ENCODE peak calls at places on chromosomes 11 and 22, in seven cellular contexts. Z is WERI-Rb-1, O is ovary, A is IMR-90, E is pancreas, T is tibial artery, L is K562. M is an unnamed sample. For H3K36me3, the result is how much of the 10 kb centered on the place peaks cover.

GRCh38 chr11:103537904-103538502 is 428.8 kb downstream of the DYNC2H1 start:
- DNase-seq in Z (peak), O (no peak), A (peak), E (no peak), T (no peak), L (no peak), M (no peak)

GRCh38 chr11:127018683-127019279 is 18.2 kb upstream of the KIRREL3 start:
- DNase-seq in Z (no peak), O (no peak), A (no peak), E (no peak), T (no peak), L (no peak), M (no peak)

GRCh38 chr11:67406969-67407699 is 3.3 kb downstream of the TBC1D10C start:
- DNase-seq in Z (peak), O (no peak), A (no peak), E (no peak), T (no peak), L (no peak), M (no peak)

GRCh38 chr22:46520880-46521279 is 16.5 kb downstream of the CELSR1 start:
- DNase-seq in Z (no peak), O (no peak), A (no peak), E (no peak), T (no peak), L (no peak), M (no peak)

GRCh38 chr11:27216268-27217149 is 146.5 kb downstream of the CCDC34 start:
- DNase-seq in Z (peak), O (peak), A (peak), E (peak), T (no peak), L (no peak), M (peak)

GRCh38 chr22:27196483-27196882 is 539.1 kb downstream of the MIAT start:
- DNase-seq in Z (no peak), O (no peak), A (no peak), E (no peak), T (no peak), L (no peak), M (no peak)

GRCh38 chr11:46391578-46392420 is at the start of gene CHRM4:
- DNase-seq in Z (peak), O (no peak), A (peak), E (no peak), T (no peak), L (peak), M (no peak)

GRCh38 chr11:17651681-17652080 is 67.7 kb upstream of the MYOD1 start:
- DNase-seq in Z (peak), O (no peak), A (no peak), E (no peak), T (no peak), L (no peak), M (no peak)

GRCh38 chr11:100739636-100740035 is 52.5 kb downstream of the ARHGAP42 start:
- DNase-seq in Z (no peak), O (peak), A (peak), E (no peak), T (no peak), L (no peak), M (peak)

GRCh38 chr11:57764972-57765371 is 3.4 kb downstream of the CTNND1 start:
- DNase-seq in Z (no peak), O (no peak), A (no peak), E (no peak), T (no peak), L (peak), M (no peak)

GRCh38 chr11:61833926-61834277 is 5.8 kb downstream of the FADS2 start:
- DNase-seq in Z (no peak), O (no peak), A (no peak), E (no peak), T (no peak), L (no peak), M (no peak)

GRCh38 chr11:61835663-61836024 is 7.5 kb downstream of the FADS2 start:
- DNase-seq in Z (no peak), O (no peak), A (no peak), E (no peak), T (no peak), L (no peak), M (no peak)

GRCh38 chr11:61832758-61833157 is 4.7 kb downstream of the FADS2 start:
- DNase-seq in Z (no peak), O (no peak), A (no peak), E (peak), T (no peak), L (no peak), M (peak)

GRCh38 chr11:61833478-61833877 is 5.4 kb downstream of the FADS2 start:
- DNase-seq in Z (no peak), O (no peak), A (no peak), E (no peak), T (no peak), L (no peak), M (no peak)

DNA sequence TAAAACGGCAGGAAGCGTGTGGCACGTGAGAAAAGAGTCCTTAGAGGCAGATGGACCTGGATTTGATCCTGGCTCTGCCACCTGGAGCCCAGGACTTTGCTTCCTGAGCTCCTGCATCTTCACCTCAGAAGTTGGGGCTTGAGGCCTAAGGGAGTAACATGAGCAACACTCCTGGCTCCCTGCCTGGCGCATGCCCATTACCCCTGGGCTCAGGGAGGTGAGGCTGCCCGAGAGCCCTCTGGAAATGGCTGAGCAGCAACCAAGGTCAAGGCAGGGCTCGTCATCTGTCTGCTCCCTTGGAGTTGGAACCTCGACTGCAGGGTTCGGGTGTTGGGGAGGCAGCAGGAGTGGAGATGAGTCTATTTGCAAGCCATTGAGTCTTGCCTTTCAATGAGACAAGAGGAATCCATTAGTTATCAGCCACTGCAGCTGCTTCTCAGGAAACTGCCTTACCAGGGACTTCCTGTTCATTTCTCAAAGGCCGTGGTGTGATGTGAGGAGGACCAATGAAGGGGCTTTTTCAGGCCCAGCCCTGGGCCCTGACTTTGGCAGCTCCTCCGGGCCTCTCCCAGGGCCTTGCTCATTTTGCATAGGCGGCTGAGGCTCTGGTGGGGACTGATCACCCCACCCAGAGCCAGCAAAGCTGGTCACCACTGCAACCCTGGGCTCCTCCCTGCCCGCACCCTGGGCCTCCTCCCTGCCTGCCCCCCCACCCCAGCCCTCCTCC is 6.3 kb downstream of the FADS2 start:
- DNase-seq in Z (no peak), O (peak), A (peak), E (no peak), T (peak), L (peak), M (peak)
- H3K36me3 ChIP-seq in Z (half or more), O (under half), A (under half), E (under half), T (under half), L (under half), M (under half)

GRCh38 chr22:49784630-49784971 is 43.1 kb downstream of the BRD1 start:
- DNase-seq in Z (no peak), O (no peak), A (no peak), E (no peak), T (no peak), L (no peak), M (no peak)
- H3K36me3 ChIP-seq in Z (half or more), O (under half), A (half or more), E (under half), T (under half), L (half or more), M (half or more)

DNA sequence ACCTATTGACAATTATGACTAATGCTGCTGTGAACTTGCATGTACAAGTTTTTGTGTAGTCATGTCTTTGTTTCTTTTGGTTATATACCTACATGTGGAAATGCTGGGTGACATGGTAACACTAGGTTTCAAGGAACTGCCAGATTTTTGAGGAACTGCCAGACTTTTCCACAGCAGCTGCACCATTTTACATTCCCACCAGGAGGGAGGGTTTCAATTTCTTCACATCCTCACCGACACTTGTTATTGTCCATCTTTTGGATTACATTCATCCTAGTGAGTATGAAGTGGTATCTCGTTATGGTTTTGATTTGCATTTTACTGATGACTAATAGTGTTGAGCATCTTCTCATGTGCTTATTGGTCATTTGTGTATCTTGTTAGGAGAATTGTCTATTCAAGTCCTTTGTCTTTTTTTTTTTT is 13.3 kb downstream of the CLDN5 start:
- DNase-seq in Z (no peak), O (no peak), A (no peak), E (no peak), T (no peak), L (no peak), M (no peak)
- H3K36me3 ChIP-seq in Z (half or more), O (under half), A (under half), E (under half), T (under half), L (half or more), M (under half)

GRCh38 chr11:119797736-119798135 is 68.7 kb upstream of the NECTIN1 start:
- DNase-seq in Z (no peak), O (no peak), A (no peak), E (no peak), T (no peak), L (no peak), M (no peak)
- H3K36me3 ChIP-seq in Z (under half), O (under half), A (under half), E (under half), T (under half), L (under half), M (under half)

DNA sequence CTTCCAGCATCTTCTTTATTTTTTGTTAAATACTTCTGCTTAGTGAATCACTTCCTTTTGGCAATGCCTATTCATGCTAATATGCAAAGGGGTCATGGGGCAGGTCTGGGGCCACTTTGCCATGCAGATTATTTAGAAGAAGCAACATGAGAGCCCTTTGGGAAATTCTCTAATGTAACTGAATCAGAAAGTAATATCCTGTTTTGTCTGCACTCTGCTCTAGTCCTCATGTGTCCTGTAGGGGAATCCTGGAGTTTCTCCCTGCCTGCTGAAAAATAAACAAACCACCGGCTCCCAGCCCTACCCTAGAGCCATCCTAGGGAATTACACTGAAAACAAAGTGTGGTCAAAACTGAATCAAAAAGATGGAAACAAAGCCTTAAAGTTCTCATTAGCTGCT is 176.4 kb upstream of the POU2AF2 start:
- DNase-seq in Z (no peak), O (no peak), A (peak), E (no peak), T (no peak), L (no peak), M (no peak)
- H3K36me3 ChIP-seq in Z (under half), O (under half), A (under half), E (under half), T (under half), L (under half), M (under half)

GRCh38 chr11:133905677-133906156 is 51.1 kb downstream of the IGSF9B start:
- DNase-seq in Z (no peak), O (no peak), A (no peak), E (no peak), T (no peak), L (no peak), M (no peak)

GRCh38 chr11:133907216-133907615 is 49.6 kb downstream of the IGSF9B start:
- DNase-seq in Z (no peak), O (no peak), A (no peak), E (no peak), T (no peak), L (no peak), M (no peak)

GRCh38 chr11:133906746-133907145 is 50.0 kb downstream of the IGSF9B start:
- DNase-seq in Z (no peak), O (no peak), A (no peak), E (no peak), T (no peak), L (no peak), M (no peak)

GRCh38 chr11:133904818-133905515 is 51.8 kb downstream of the IGSF9B start:
- DNase-seq in Z (no peak), O (no peak), A (no peak), E (no peak), T (no peak), L (no peak), M (no peak)

DNA sequence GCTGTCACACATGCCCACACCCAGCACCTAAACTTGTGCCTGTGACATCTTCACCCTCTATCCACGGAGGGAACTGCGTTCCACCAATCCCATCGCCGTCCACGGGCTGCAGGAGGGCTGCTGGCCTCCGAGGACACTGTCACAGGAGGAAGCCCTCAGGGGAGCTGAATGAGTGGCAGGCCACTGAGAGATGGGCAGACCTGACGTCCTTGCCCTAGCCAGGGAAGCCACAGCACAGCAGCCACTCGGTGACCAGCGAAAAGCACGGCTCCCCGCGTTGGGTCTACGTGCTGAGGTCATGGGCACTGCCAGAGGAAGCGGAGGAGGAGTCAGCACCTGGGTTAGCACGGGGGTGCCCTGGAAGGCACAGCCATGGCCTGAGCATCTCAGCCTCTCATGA is 50.5 kb downstream of the IGSF9B start:
- DNase-seq in Z (no peak), O (no peak), A (no peak), E (no peak), T (no peak), L (no peak), M (no peak)
- H3K36me3 ChIP-seq in Z (half or more), O (under half), A (under half), E (under half), T (under half), L (under half), M (under half)

DNA sequence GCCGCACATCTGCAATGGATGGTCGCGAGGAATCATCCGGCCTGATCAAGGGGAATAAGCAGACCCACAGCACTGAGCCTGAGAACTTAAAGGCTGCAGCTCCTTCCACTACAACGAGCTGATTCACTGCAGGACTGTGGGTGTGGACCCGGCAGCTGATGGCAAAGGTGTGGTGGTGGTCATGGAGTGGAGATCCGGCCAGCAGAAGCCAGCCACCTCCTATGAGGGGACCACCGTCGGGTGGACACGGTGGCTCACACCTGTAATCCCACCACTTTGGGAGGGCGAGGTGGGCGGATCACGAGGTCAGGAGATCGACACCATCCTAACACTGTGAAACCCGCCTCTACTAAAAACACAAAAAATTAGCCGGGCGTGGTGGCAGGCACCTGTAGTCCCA is 66.4 kb downstream of the DGCR2 start:
- DNase-seq in Z (no peak), O (no peak), A (no peak), E (no peak), T (no peak), L (no peak), M (no peak)
- H3K36me3 ChIP-seq in Z (under half), O (under half), A (under half), E (under half), T (under half), L (half or more), M (half or more)

DNA sequence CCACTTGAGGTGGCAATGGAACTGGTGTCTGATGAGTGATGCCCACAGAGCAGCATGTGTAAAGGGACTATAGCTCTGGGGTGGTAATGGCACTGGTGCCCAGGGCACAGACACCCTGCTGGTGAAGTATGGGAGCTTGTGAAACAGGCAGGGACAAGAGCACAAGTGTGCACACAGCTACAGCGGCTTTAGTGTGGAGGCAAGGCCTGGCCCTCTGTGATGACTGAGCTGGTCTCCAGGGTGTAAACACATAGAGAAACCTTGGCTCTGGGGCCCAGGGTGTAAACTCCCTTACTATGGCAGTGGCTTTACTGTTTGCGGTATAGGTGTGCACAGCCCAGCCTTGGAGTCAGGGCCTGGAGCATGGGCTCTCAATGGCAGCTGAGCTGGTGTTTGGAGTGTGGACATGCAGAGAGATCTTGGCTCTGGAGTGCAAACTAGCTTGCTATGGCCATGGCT is 46.3 kb downstream of the BIRC2 start:
- DNase-seq in Z (no peak), O (no peak), A (no peak), E (no peak), T (no peak), L (no peak), M (no peak)
- H3K36me3 ChIP-seq in Z (under half), O (under half), A (under half), E (under half), T (under half), L (under half), M (under half)

GRCh38 chr11:76493040-76493439 is 48.2 kb downstream of the EMSY start:
- DNase-seq in Z (no peak), O (no peak), A (no peak), E (no peak), T (no peak), L (no peak), M (no peak)

GRCh38 chr11:76493626-76494539 is 49.1 kb downstream of the EMSY start:
- DNase-seq in Z (no peak), O (no peak), A (no peak), E (no peak), T (no peak), L (no peak), M (no peak)

GRCh38 chr11:76495017-76495416 is 50.2 kb downstream of the EMSY start:
- DNase-seq in Z (no peak), O (no peak), A (no peak), E (no peak), T (no peak), L (no peak), M (no peak)

GRCh38 chr11:76491644-76492043 is 46.8 kb downstream of the EMSY start:
- DNase-seq in Z (no peak), O (no peak), A (no peak), E (no peak), T (no peak), L (no peak), M (no peak)

DNA sequence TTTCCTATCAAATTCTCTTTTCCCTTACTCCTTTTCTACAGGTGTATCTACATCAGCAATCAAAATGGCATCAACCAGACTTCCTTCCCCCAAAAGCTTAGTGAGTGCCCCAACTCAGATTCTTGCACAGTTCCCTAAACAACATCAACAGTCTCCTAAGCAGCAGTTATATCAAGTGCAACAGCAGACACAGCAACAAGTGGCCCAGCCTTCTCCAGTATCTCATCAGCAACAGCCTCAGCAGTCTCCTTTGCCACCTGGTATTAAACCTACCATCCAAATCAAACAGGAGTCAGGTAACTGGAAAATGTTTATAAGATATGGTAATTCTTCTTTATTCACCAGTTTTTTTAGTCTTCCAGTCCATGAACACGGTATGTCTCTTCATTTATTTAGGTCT is 51.4 kb downstream of the EMSY start:
- DNase-seq in Z (no peak), O (no peak), A (no peak), E (no peak), T (no peak), L (no peak), M (no peak)
- H3K36me3 ChIP-seq in Z (under half), O (under half), A (under half), E (under half), T (under half), L (under half), M (under half)

GRCh38 chr11:68825603-68826002 is 16.1 kb downstream of the CPT1A start:
- DNase-seq in Z (peak), O (no peak), A (no peak), E (peak), T (no peak), L (no peak), M (no peak)

GRCh38 chr11:68828155-68828931 is 13.4 kb downstream of the CPT1A start:
- DNase-seq in Z (no peak), O (no peak), A (no peak), E (no peak), T (no peak), L (no peak), M (peak)

GRCh38 chr11:68826726-68827125 is 15.0 kb downstream of the CPT1A start:
- DNase-seq in Z (no peak), O (no peak), A (no peak), E (no peak), T (no peak), L (no peak), M (no peak)

GRCh38 chr11:68828957-68829356 is 12.8 kb downstream of the CPT1A start:
- DNase-seq in Z (no peak), O (no peak), A (no peak), E (no peak), T (no peak), L (no peak), M (no peak)

GRCh38 chr11:68827733-68828132 is 14.0 kb downstream of the CPT1A start:
- DNase-seq in Z (no peak), O (no peak), A (no peak), E (no peak), T (no peak), L (no peak), M (no peak)
- H3K36me3 ChIP-seq in Z (under half), O (under half), A (under half), E (under half), T (under half), L (under half), M (under half)

M was measured in heart right ventricle.